ENCODE peak calls at places on chromosomes 3 and 15, in six cellular contexts. D is NCI-H510A; V is stimulated activated CD4-positive, alpha-beta T cell treated with anti-CD3 and anti-CD28 coated beads, Interleukin-4, amount 100 ng/mL, for 4 hours; G is Kasumi-1; I is mucosa of descending colon; O is MCF 10A. Z is an unnamed sample.
A peak's percentile ranks its signal among the peaks of the same experiment; 100 is the strongest.

GRCh38 chr3:194938845-194939531 is 253.3 kb downstream of the FAM43A start:
- DNase-seq in D (no peak), V (no peak), G (no peak), I (peak; percentile 23), O (peak; percentile 45), Z (peak; percentile 37)

GRCh38 chr15:57053470-57053869 is 135.0 kb downstream of the TCF12 start:
- DNase-seq in D (no peak), V (no peak), G (no peak), I (no peak), O (no peak), Z (no peak)

GRCh38 chr3:31937225-31937624 is 43.8 kb downstream of the OSBPL10 start:
- DNase-seq in D (no peak), V (no peak), G (no peak), I (no peak), O (peak; percentile 94), Z (no peak)

GRCh38 chr3:156456771-156457224 is 98.1 kb downstream of the SSR3 start:
- DNase-seq in D (no peak), V (no peak), G (no peak), I (no peak), O (peak; percentile 30), Z (no peak)

GRCh38 chr15:68420186-68420684 is 11.7 kb downstream of the ITGA11 start:
- DNase-seq in D (no peak), V (no peak), G (no peak), I (no peak), O (no peak), Z (no peak)

GRCh38 chr3:177905895-177906511 is 630.2 kb upstream of the KCNMB2 start:
- DNase-seq in D (no peak), V (no peak), G (no peak), I (no peak), O (peak; percentile 68), Z (no peak)

GRCh38 chr3:86047329-86047625 is 943.7 kb downstream of the VGLL3 start:
- DNase-seq in D (no peak), V (no peak), G (no peak), I (no peak), O (no peak), Z (no peak)

GRCh38 chr3:184786271-184787010 is 25.5 kb upstream of the VPS8 start:
- DNase-seq in D (no peak), V (no peak), G (peak; percentile 93), I (peak; percentile 59), O (no peak), Z (peak; percentile 56)

GRCh38 chr3:128499724-128500275 is 6.8 kb upstream of the GATA2 start:
- DNase-seq in D (no peak), V (no peak), G (no peak), I (no peak), O (peak; percentile 14), Z (no peak)

GRCh38 chr3:122245513-122246174 is 62.2 kb downstream of the CASR start:
- DNase-seq in D (no peak), V (no peak), G (peak; percentile 41), I (no peak), O (peak; percentile 13), Z (no peak)

GRCh38 chr3:158158969-158159368 is 49.1 kb downstream of the RSRC1 start:
- DNase-seq in D (no peak), V (no peak), G (no peak), I (no peak), O (no peak), Z (no peak)

GRCh38 chr3:74465652-74466415 is 148.6 kb downstream of the CNTN3 start:
- DNase-seq in D (no peak), V (no peak), G (no peak), I (no peak), O (peak; percentile 2), Z (no peak)

GRCh38 chr15:90062023-90062728 is 40.1 kb downstream of the IDH2 start:
- DNase-seq in D (peak; percentile 93), V (peak; percentile 36), G (peak; percentile 43), I (peak; percentile 91), O (peak; percentile 95), Z (peak; percentile 91)

GRCh38 chr3:121431717-121432517 is 113.9 kb downstream of the POLQ start:
- DNase-seq in D (no peak), V (peak; percentile 11), G (peak; percentile 16), I (peak; percentile 71), O (no peak), Z (peak; percentile 19)

GRCh38 chr15:84684092-84684491 is 26.1 kb upstream of the NMB start:
- DNase-seq in D (no peak), V (no peak), G (no peak), I (no peak), O (peak; percentile 17), Z (no peak)

GRCh38 chr15:66489179-66489791 is 8.3 kb downstream of the SNAPC5 start:
- DNase-seq in D (no peak), V (no peak), G (no peak), I (no peak), O (no peak), Z (no peak)

GRCh38 chr15:39608741-39609140 is 27.9 kb downstream of the THBS1 start:
- DNase-seq in D (no peak), V (no peak), G (no peak), I (no peak), O (no peak), Z (no peak)

GRCh38 chr3:142660379-142660778 is 63.5 kb upstream of the TRPC1 start:
- DNase-seq in D (no peak), V (no peak), G (no peak), I (no peak), O (no peak), Z (no peak)

GRCh38 chr3:52341123-52341522 is 25.0 kb downstream of the DNAH1 start:
- DNase-seq in D (no peak), V (no peak), G (no peak), I (no peak), O (no peak), Z (no peak)

GRCh38 chr15:86061581-86061980 is 18.1 kb upstream of the AGBL1 start:
- DNase-seq in D (no peak), V (no peak), G (no peak), I (no peak), O (no peak), Z (no peak)

GRCh38 chr3:34889641-34890040 is 749.7 kb upstream of the ARPP21 start:
- DNase-seq in D (no peak), V (no peak), G (no peak), I (no peak), O (no peak), Z (no peak)

GRCh38 chr3:42012935-42013651 is 51.2 kb upstream of the ULK4 start:
- DNase-seq in D (peak; percentile 9), V (peak; percentile 75), G (peak; percentile 93), I (peak; percentile 82), O (peak; percentile 59), Z (peak; percentile 86)

GRCh38 chr3:9765865-9766264 is 3.9 kb downstream of the CAMK1 start:
- DNase-seq in D (no peak), V (no peak), G (no peak), I (no peak), O (no peak), Z (no peak)

GRCh38 chr3:197371521-197372075 is 73.2 kb upstream of the DLG1 start:
- DNase-seq in D (peak; percentile 91), V (no peak), G (no peak), I (no peak), O (no peak), Z (no peak)

GRCh38 chr15:77630956-77631789 is 1.5 kb downstream of the LINGO1 start:
- DNase-seq in D (no peak), V (no peak), G (no peak), I (no peak), O (no peak), Z (peak; percentile 10)

GRCh38 chr3:56783644-56784451 is 17.9 kb downstream of the ARHGEF3 start:
- DNase-seq in D (peak; percentile 37), V (peak; percentile 26), G (peak; percentile 99), I (peak; percentile 79), O (peak; percentile 92), Z (peak; percentile 60)

GRCh38 chr3:33212406-33212805 is 6.2 kb downstream of the SUSD5 start:
- DNase-seq in D (no peak), V (no peak), G (no peak), I (no peak), O (no peak), Z (no peak)

GRCh38 chr3:133206921-133207320 is 168.7 kb downstream of the TMEM108 start:
- DNase-seq in D (no peak), V (no peak), G (no peak), I (no peak), O (no peak), Z (no peak)

GRCh38 chr15:100090411-100090810 is 251.4 kb downstream of the ADAMTS17 start:
- DNase-seq in D (no peak), V (no peak), G (no peak), I (no peak), O (no peak), Z (no peak)

GRCh38 chr3:118817748-118818165 is 216.9 kb downstream of the IGSF11 start:
- DNase-seq in D (no peak), V (peak; percentile 10), G (peak; percentile 81), I (peak; percentile 56), O (peak; percentile 76), Z (peak; percentile 13)

GRCh38 chr3:33690341-33690740 is 27.7 kb downstream of the CLASP2 start:
- DNase-seq in D (no peak), V (no peak), G (no peak), I (no peak), O (no peak), Z (no peak)

GRCh38 chr3:4995500-4996053 is 16.3 kb downstream of the BHLHE40 start:
- DNase-seq in D (no peak), V (no peak), G (no peak), I (peak; percentile 1), O (peak; percentile 96), Z (no peak)

GRCh38 chr3:170572665-170573253 is 13.1 kb downstream of the SLC7A14 start:
- DNase-seq in D (no peak), V (no peak), G (no peak), I (no peak), O (peak; percentile 78), Z (no peak)

GRCh38 chr3:66442254-66443249 is 58.3 kb downstream of the LRIG1 start:
- DNase-seq in D (peak; percentile 82), V (no peak), G (peak; percentile 21), I (peak; percentile 82), O (peak; percentile 90), Z (peak; percentile 78)

GRCh38 chr3:89098173-89098572 is 9.2 kb upstream of the EPHA3 start:
- DNase-seq in D (no peak), V (no peak), G (no peak), I (no peak), O (no peak), Z (no peak)